ENCODE peak calls at places on chromosomes 3 and 15, in eight cellular contexts. R is neural progenitor cell, P is stomach, V is fibroblast of pulmonary artery, L is GM13977, U is fibroblast of mammary gland, C is nephron progenitor cell, O is Calu3. D is an unnamed sample.

GRCh38 chr3:129389572-129389937 is 38.9 kb downstream of the EFCAB12 start:
- DNase-seq in V (no peak), P (no peak), U (no peak), C (no peak), L (no peak), O (no peak), R (no peak), D (no peak)

GRCh38 chr3:24042174-24042878 is 97.2 kb downstream of the NR1D2 start:
- DNase-seq in U (peak; percentile 19), P (no peak), R (no peak), C (no peak), V (peak; percentile 29), O (no peak), L (no peak), D (no peak)

GRCh38 chr15:50261979-50262378 is 3.5 kb downstream of the HDC start:
- DNase-seq in L (no peak), R (no peak), U (no peak), V (no peak), C (no peak), P (no peak), O (no peak), D (peak; percentile 42)

GRCh38 chr3:89527736-89528335 is 420.4 kb downstream of the EPHA3 start:
- DNase-seq in L (no peak), C (no peak), O (no peak), U (no peak), V (no peak), P (no peak), R (peak; percentile 50), D (no peak)

GRCh38 chr3:154324919-154325318 is 632 bp upstream of the DHX36 start:
- DNase-seq in U (peak; percentile 41), O (no peak), P (no peak), L (no peak), C (no peak), V (no peak), R (peak; percentile 12), D (no peak)

GRCh38 chr3:169144271-169144670 is 519.2 kb downstream of the MECOM start:
- DNase-seq in P (no peak), C (no peak), L (no peak), U (no peak), R (no peak), V (no peak), O (no peak), D (no peak)

GRCh38 chr3:168803536-168803935 is 707.8 kb upstream of the GOLIM4 start:
- DNase-seq in R (no peak), U (no peak), C (no peak), P (no peak), V (peak; percentile 16), O (no peak), L (no peak), D (no peak)

GRCh38 chr3:45582407-45582806 is 12.1 kb upstream of the LIMD1 start:
- DNase-seq in V (peak; percentile 44), P (no peak), R (no peak), L (no peak), C (no peak), O (no peak), U (peak; percentile 76), D (no peak)

GRCh38 chr3:86988235-86988634 is 2.7 kb downstream of the VGLL3 start:
- DNase-seq in R (no peak), O (no peak), U (peak; percentile 87), C (no peak), L (no peak), V (peak; percentile 95), P (no peak), D (no peak)

GRCh38 chr15:70768247-70768883 is 5.0 kb upstream of the UACA start:
- DNase-seq in U (no peak), R (no peak), V (no peak), P (no peak), C (no peak), O (no peak), L (no peak), D (no peak)

GRCh38 chr15:25731411-25731810 is 131.7 kb downstream of the ATP10A start:
- DNase-seq in C (no peak), R (no peak), L (no peak), V (no peak), O (no peak), U (no peak), P (no peak), D (no peak)

GRCh38 chr3:177410734-177411133 is 213.5 kb upstream of the TBL1XR1 start:
- DNase-seq in L (no peak), C (no peak), V (no peak), O (peak; percentile 17), U (no peak), P (peak; percentile 75), R (no peak), D (peak; percentile 28)

GRCh38 chr3:152105446-152105845 is 163.3 kb upstream of the MBNL1 start:
- DNase-seq in O (no peak), U (no peak), V (no peak), P (no peak), L (no peak), C (no peak), R (no peak), D (no peak)

GRCh38 chr3:6287063-6287462 is 573.9 kb upstream of the GRM7 start:
- DNase-seq in V (no peak), P (no peak), L (no peak), O (no peak), U (no peak), C (no peak), R (no peak), D (no peak)

GRCh38 chr15:25133804-25134203 is 179.0 kb downstream of the SNRPN start:
- DNase-seq in L (no peak), P (no peak), C (no peak), R (no peak), U (no peak), V (no peak), O (no peak), D (no peak)

GRCh38 chr15:83890584-83890983 is 236.7 kb downstream of the ADAMTSL3 start:
- DNase-seq in R (no peak), P (no peak), L (no peak), V (peak; percentile 53), U (no peak), C (no peak), O (no peak), D (no peak)

GRCh38 chr15:78909791-78910228 is 35.0 kb downstream of the CTSH start:
- DNase-seq in U (peak; percentile 55), R (peak; percentile 81), L (peak; percentile 52), O (peak; percentile 67), P (no peak), V (peak; percentile 64), C (peak; percentile 62), D (peak; percentile 46)

GRCh38 chr3:177352424-177352823 is 155.1 kb upstream of the TBL1XR1 start:
- DNase-seq in V (no peak), P (no peak), R (no peak), O (no peak), U (no peak), L (no peak), C (no peak), D (no peak)

DNA sequence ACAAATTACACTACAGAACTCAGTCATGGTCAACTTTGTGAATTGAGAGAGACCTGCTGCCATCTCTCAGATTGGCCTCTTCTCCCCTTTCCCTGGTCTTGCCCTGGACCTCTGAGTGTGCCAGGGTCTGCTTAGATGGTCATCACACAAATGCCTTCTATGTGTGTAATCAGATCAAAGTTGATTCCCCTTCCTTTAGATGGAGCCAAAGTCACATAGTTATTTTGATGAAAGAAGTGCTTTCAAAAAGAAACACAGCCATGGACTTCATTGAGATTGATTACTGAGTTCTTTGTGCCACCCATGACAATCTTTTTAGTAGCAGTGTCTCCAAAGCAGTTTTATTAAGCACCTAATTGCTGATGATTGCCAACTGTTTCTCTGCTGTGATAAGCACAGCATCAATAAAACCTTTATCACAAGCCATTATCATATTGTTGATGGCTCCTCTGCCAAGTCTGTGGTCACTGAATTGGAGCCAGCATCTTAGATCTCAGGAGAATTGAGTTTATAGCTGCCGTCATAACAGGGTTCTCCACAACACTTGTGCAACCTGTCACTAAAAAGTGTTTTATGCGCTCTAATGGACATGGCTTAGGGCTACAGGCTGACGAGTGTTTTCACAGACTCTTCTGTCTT is 149.7 kb upstream of the NUDT16 start:
- DNase-seq in L (no peak), R (no peak), V (no peak), U (peak; percentile 46), P (no peak), C (no peak), O (no peak), D (no peak)
- TF ChIP-seq CTCF in L (no peak), R (no peak), V (no peak), U (peak; percentile 4), P (no peak), C (no peak), O (no peak), D (no peak)

DNA sequence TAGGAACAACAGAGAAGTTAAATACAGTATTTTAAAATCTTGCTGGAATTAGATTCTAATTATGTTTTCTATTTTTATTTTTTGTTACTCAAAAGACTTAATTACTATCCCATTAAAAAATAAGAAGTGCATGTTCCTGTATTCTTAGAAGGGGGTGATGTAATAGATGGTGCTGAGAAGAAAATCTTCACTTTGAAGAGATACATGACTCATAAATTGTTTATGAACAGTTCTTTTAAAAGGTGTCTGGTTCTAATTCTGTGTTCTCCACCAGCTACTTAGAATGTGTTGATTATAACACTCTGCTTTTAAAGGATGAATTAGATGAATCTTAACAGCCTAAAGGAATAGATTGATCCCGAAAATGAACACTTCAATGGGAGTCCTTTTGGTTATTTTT is 8.2 kb downstream of the RCN2 start:
- DNase-seq in V (peak; percentile 6), O (no peak), C (no peak), L (no peak), P (no peak), R (no peak), U (no peak), D (no peak)
- TF ChIP-seq CTCF in V (no peak), O (no peak), C (no peak), L (no peak), P (no peak), R (no peak), U (no peak), D (no peak)

GRCh38 chr3:77535116-77535515 is 495.2 kb downstream of the ROBO2 start:
- DNase-seq in U (no peak), V (no peak), O (no peak), C (no peak), R (no peak), L (no peak), P (no peak), D (no peak)

GRCh38 chr3:77539677-77540076 is 499.8 kb downstream of the ROBO2 start:
- DNase-seq in L (no peak), P (no peak), O (peak; percentile 8), U (no peak), V (no peak), R (no peak), C (no peak), D (no peak)

GRCh38 chr3:77539014-77539413 is 499.1 kb downstream of the ROBO2 start:
- DNase-seq in L (no peak), R (peak; percentile 6), O (peak; percentile 68), U (no peak), C (no peak), P (no peak), V (no peak), D (no peak)

GRCh38 chr3:77541203-77541922 is 501.5 kb downstream of the ROBO2 start:
- DNase-seq in P (no peak), V (no peak), C (no peak), U (no peak), L (no peak), O (no peak), R (no peak), D (no peak)

GRCh38 chr3:77536038-77536775 is 496.3 kb downstream of the ROBO2 start:
- DNase-seq in C (no peak), V (no peak), P (no peak), R (peak; percentile 38), L (no peak), O (peak; percentile 14), U (no peak), D (no peak)
- TF ChIP-seq CTCF in C (no peak), V (no peak), P (no peak), R (peak; percentile 12), L (no peak), O (no peak), U (no peak), D (no peak)

GRCh38 chr15:40339621-40339945 is 1.2 kb downstream of the CCDC9B start:
- DNase-seq in R (no peak), V (no peak), C (no peak), U (no peak), P (no peak), O (no peak), L (no peak), D (no peak)
- TF ChIP-seq CTCF in R (peak; percentile 16), V (peak; percentile 28), C (no peak), U (no peak), P (no peak), O (no peak), L (no peak), D (no peak)